ENCODE peak calls at places on chromosomes 5 and 9, in four cellular contexts. M is HepG2, T is GM12878, G is H1. Z is an unnamed sample.

GRCh38 chr5:148309746-148310145 is 2.5 kb upstream of the SPINK7 start:
- DNase-seq in M (no peak), T (no peak), G (no peak), Z (no peak)

GRCh38 chr5:149583394-149583793 is 2.1 kb downstream of the ARHGEF37 start:
- DNase-seq in M (no peak), T (no peak), G (no peak), Z (no peak)

GRCh38 chr5:107224272-107224671 is 446.5 kb downstream of the EFNA5 start:
- DNase-seq in M (no peak), T (no peak), G (no peak), Z (no peak)

GRCh38 chr5:40733842-40734563 is 21.8 kb downstream of the TTC33 start:
- DNase-seq in M (no peak), T (no peak), G (no peak), Z (no peak)

GRCh38 chr5:178205010-178205748 is 846 bp downstream of the HNRNPAB start:
- DNase-seq in M (peak), T (no peak), G (peak), Z (no peak)

GRCh38 chr5:60323596-60323995 is 376.4 kb downstream of the DEPDC1B start:
- DNase-seq in M (no peak), T (no peak), G (no peak), Z (peak)

GRCh38 chr5:107424461-107424860 is 246.3 kb downstream of the EFNA5 start:
- DNase-seq in M (no peak), T (no peak), G (no peak), Z (no peak)

GRCh38 chr9:129341197-129341990 is 163.3 kb upstream of the IER5L start:
- DNase-seq in M (no peak), T (no peak), G (no peak), Z (no peak)

GRCh38 chr5:50709471-50709870 is 43.0 kb downstream of the PARP8 start:
- DNase-seq in M (no peak), T (no peak), G (no peak), Z (no peak)

GRCh38 chr9:12775373-12775962 is 648 bp downstream of the LURAP1L start:
- DNase-seq in M (no peak), T (no peak), G (peak), Z (no peak)

GRCh38 chr5:15573594-15573993 is 73.6 kb downstream of the FBXL7 start:
- DNase-seq in M (no peak), T (no peak), G (no peak), Z (no peak)

GRCh38 chr5:116827078-116827477 is 252.5 kb upstream of the SEMA6A start:
- DNase-seq in M (no peak), T (no peak), G (no peak), Z (no peak)

GRCh38 chr9:136844766-136845464 is 2.6 kb downstream of the AJM1 start:
- DNase-seq in M (no peak), T (no peak), G (no peak), Z (no peak)

GRCh38 chr5:56269216-56269927 is 36.2 kb upstream of the ANKRD55 start:
- DNase-seq in M (peak), T (peak), G (no peak), Z (no peak)

GRCh38 chr5:1220831-1221230 is 4.3 kb upstream of the SLC6A18 start:
- DNase-seq in M (no peak), T (no peak), G (no peak), Z (no peak)

GRCh38 chr5:132183723-132184122 is 43.9 kb downstream of the P4HA2 start:
- DNase-seq in M (no peak), T (no peak), G (no peak), Z (no peak)

GRCh38 chr5:77683171-77683732 is 44.7 kb upstream of the OTP start:
- DNase-seq in M (no peak), T (no peak), G (no peak), Z (no peak)

GRCh38 chr5:77778881-77779438 is 2.8 kb upstream of the TBCA start:
- DNase-seq in M (no peak), T (no peak), G (no peak), Z (no peak)

GRCh38 chr9:68643901-68644809 is 60.9 kb upstream of the PIP5K1B start:
- DNase-seq in M (no peak), T (peak), G (no peak), Z (peak)

GRCh38 chr9:33718987-33719386 is 76.4 kb upstream of the PRSS3 start:
- DNase-seq in M (no peak), T (no peak), G (no peak), Z (no peak)

GRCh38 chr9:88658311-88658822 is 123.4 kb downstream of the NXNL2 start:
- DNase-seq in M (no peak), T (no peak), G (no peak), Z (no peak)

GRCh38 chr9:33425128-33425533 is 22.3 kb downstream of the AQP3 start:
- DNase-seq in M (peak), T (no peak), G (no peak), Z (no peak)

GRCh38 chr5:73902327-73903051 is 276.5 kb downstream of the ARHGEF28 start:
- DNase-seq in M (peak), T (peak), G (no peak), Z (peak)

GRCh38 chr9:75001719-75002421 is 26.2 kb downstream of the CARNMT1 start:
- DNase-seq in M (peak), T (peak), G (no peak), Z (peak)

GRCh38 chr5:95283761-95284511 is 958 bp downstream of the MCTP1 start:
- DNase-seq in M (no peak), T (no peak), G (peak), Z (no peak)

GRCh38 chr5:143194206-143194605 is 209.3 kb downstream of the NR3C1 start:
- DNase-seq in M (no peak), T (no peak), G (no peak), Z (no peak)

GRCh38 chr9:108687360-108687981 is 168.3 kb downstream of the ACTL7B start:
- DNase-seq in M (no peak), T (no peak), G (no peak), Z (no peak)

GRCh38 chr9:100720922-100721321 is 143.0 kb downstream of the CAVIN4 start:
- DNase-seq in M (no peak), T (no peak), G (no peak), Z (no peak)

GRCh38 chr9:78239506-78239905 is 3.6 kb downstream of the CEP78 start:
- DNase-seq in M (peak), T (no peak), G (no peak), Z (no peak)

GRCh38 chr5:63959177-63959982 is 2.9 kb downstream of the HTR1A start:
- DNase-seq in M (no peak), T (no peak), G (peak), Z (peak)

GRCh38 chr9:125103770-125104169 is 39.6 kb downstream of the SCAI start:
- DNase-seq in M (no peak), T (no peak), G (no peak), Z (no peak)

DNA sequence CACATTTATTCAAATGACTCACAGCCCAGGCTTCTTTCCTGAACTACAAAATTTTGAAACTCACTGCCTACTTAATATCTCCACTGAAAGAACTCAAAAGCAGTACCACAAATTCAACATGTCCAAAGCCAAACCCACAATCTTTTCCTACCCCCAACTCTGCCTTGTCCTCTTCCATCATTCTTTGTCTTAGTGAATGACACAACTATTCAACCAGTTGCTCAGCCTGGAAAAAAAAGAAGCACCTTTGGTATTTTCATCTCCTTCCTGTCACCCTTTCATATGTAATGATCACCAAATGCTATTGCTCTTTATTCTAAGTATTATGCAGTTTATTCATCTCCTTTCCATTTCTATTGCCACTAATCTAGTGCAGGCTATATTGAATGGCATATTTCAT is 216.3 kb downstream of the TMEM232 start:
- DNase-seq in M (no peak), T (no peak), G (no peak), Z (no peak)
- TF ChIP-seq SUZ12 in M (no peak), T (no peak), G (no peak), Z (no peak)

GRCh38 chr9:112891521-112891920 is 845 bp upstream of the SLC46A2 start:
- DNase-seq in M (no peak), T (no peak), G (no peak), Z (no peak)

GRCh38 chr9:112887377-112887776 is 3.3 kb downstream of the SLC46A2 start:
- DNase-seq in M (peak), T (no peak), G (peak), Z (no peak)

GRCh38 chr9:112886351-112886750 is 4.3 kb downstream of the SLC46A2 start:
- DNase-seq in M (no peak), T (no peak), G (no peak), Z (no peak)

GRCh38 chr9:112894031-112894430 is 3.4 kb upstream of the SLC46A2 start:
- DNase-seq in M (no peak), T (no peak), G (no peak), Z (no peak)

GRCh38 chr9:112890106-112891081 is at the start of gene SLC46A2:
- DNase-seq in M (no peak), T (no peak), G (peak), Z (no peak)
- H3K4me3 ChIP-seq in M (peak), T (no peak), G (peak), Z (peak)

GRCh38 chr5:120405291-120405864 is 58.7 kb upstream of the PRR16 start:
- DNase-seq in M (no peak), T (no peak), G (no peak), Z (no peak)

GRCh38 chr5:120402606-120403005 is 61.5 kb upstream of the PRR16 start:
- DNase-seq in M (no peak), T (no peak), G (no peak), Z (no peak)

GRCh38 chr5:120405923-120406322 is 58.2 kb upstream of the PRR16 start:
- DNase-seq in M (no peak), T (no peak), G (no peak), Z (no peak)
- TF ChIP-seq SUZ12 in M (no peak), T (no peak), G (no peak), Z (no peak)

GRCh38 chr9:35533398-35533797 is 43.5 kb downstream of the RUSC2 start:
- DNase-seq in M (no peak), T (no peak), G (no peak), Z (no peak)

GRCh38 chr9:35537898-35538297 is 48.0 kb downstream of the RUSC2 start:
- DNase-seq in M (no peak), T (no peak), G (no peak), Z (no peak)

GRCh38 chr9:35540315-35540714 is 50.4 kb downstream of the RUSC2 start:
- DNase-seq in M (no peak), T (no peak), G (no peak), Z (no peak)

DNA sequence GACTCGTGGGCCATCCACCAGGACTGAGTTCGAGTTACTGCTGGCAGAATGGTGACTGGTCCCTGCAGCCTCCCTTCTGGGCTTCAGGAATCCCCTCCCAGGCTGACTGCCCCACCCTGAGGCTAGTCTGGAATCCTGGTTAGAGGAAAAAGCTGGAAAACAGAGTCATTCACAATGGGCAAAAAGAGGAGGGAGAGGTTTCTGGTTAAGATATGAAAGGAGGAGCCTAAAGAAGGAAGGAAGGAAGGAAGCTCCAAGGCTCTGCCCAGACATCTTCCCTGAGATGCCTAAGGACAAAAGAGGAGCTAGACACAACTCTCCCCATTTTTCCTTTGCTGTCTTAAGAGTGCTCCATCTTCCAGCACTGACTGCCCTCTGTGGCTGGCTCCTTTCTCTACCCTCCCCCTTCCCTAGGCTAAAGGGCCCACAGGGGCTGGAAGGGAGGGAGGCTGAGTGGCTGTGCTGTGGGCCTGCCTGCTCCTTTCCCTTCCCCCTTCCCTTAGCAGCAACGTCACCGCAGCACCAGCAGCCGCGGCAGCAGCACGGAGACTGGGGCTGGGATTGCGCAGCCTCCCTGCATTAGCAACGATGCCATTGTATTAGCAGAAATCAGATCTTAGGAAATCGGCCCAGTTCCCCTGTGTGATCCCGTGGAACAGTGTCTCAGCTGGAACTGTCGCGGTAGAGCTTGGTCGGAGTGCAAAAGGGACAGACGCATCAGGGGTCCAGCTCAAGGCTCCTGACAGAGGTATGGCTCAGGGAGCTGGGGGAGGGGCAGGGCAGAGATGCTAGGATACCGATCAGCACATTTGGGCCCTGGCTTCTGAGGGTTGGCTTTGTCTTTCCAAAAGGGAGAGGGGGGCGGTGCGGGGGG is 48.7 kb downstream of the RUSC2 start:
- DNase-seq in M (no peak), T (no peak), G (peak), Z (peak)
- H3K4me3 ChIP-seq in M (no peak), T (no peak), G (peak), Z (peak)

DNA sequence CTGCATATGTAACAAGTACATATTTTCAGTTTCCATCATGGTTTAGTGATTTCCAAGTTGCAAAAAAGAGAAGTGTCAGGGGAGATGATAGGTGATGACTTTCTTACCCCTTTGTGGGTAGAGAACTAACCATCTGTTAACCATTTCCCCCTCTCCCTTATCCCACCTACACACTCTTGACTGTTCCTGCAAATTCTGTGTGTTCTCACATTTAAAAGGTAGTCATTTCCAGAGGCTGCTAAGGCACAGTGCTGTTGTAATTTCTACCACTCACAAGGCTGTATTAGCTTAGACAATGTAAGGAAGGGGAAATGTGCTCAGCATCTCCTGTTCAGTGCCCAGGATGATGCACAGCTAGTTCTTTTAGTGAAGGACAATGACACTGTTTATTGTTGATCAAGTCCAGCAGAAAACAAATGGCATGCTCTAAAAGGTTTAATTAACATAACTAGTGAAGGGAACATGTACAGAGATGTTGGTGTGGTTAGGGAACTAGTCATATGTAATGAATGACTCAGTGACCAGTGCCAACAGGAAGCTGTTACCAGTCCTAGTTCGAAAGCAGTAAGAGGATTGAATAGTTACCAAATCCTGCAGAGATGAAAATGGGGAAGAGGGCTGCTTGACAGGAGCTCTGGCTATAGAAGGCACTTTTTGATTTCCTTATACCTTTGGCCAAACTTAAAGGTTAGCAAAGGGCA is 165.1 kb downstream of the PLK2 start:
- DNase-seq in M (no peak), T (peak), G (no peak), Z (no peak)
- TF ChIP-seq SUZ12 in M (no peak), T (no peak), G (no peak), Z (no peak)

GRCh38 chr9:71306134-71306533 is 184.7 kb upstream of the TRPM3 start:
- DNase-seq in M (no peak), T (no peak), G (no peak), Z (no peak)

GRCh38 chr9:71302776-71303175 is 181.4 kb upstream of the TRPM3 start:
- DNase-seq in M (no peak), T (no peak), G (no peak), Z (no peak)

GRCh38 chr9:71308454-71308853 is 187.0 kb upstream of the TRPM3 start:
- DNase-seq in M (no peak), T (no peak), G (no peak), Z (no peak)

GRCh38 chr9:71303351-71303750 is 181.9 kb upstream of the TRPM3 start:
- DNase-seq in M (no peak), T (no peak), G (no peak), Z (no peak)
- H3K4me3 ChIP-seq in M (no peak), T (no peak), G (no peak), Z (no peak)

DNA sequence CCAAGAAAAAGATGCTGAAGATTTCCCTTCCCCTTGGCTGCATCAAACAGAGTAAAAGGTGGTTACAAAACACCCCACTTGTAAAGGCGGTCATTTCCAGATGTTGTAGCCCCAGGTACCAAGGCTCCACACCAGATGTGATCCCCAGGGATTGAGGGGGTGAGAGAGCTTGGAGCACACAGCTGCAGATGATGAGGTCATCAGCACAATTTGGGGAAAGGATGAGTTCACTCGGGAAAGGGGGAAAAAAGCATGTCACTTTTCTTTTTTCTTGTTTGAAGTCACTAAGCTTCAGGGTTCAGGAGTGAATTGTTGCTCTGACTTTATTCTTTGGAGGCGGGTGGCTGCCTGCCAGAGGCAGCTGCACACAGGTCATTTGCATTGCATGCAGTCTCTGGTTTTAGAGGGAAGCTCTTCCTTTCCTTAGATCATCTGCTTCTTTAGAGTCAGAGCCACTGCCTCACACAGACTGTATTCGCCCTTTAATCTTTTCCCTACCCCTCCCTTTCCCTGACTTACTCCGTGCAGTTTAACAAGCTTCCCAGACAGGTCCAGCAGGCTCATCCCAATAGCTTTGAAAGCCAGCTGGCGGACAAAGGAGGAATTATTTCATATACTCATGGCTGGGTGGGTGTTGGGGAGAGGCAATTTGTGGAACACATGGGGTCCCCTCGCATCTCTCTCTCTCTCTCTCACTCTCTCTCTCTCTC is 409.3 kb upstream of the SLC24A2 start:
- DNase-seq in M (no peak), T (no peak), G (no peak), Z (peak)
- TF ChIP-seq SUZ12 in M (no peak), T (no peak), G (no peak), Z (no peak)

DNA sequence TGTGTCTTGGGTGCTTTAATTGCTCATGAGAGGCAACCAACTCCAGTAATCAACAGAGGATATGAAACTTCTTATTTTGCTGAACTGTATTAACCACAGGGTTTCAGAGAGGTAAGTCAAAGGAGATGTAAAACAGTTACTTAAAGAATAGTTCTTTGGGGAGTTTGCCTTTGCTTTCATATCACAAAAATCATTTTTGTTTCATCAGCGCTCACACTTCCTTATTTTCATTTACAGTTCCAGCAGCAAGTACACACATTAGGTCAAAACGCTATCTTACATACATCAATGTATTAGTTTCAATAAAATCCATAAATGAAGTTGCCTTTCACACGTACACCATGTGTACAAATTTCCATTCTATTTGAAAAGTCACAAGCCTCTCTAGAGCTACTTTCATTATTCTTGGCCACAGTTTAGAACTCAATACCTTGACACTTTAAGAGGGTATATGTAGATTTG is 50.1 kb downstream of the ST8SIA4 start:
- DNase-seq in M (no peak), T (peak), G (no peak), Z (no peak)
- H3K4me3 ChIP-seq in M (no peak), T (peak), G (no peak), Z (no peak)